ENCODE peak calls at places on chromosomes 16 and 17, in four cellular contexts. One of them, this sample, is unnamed.

GRCh38 chr16:56643080-56643778 is 4.8 kb downstream of the MT1A start:
- DNase-seq in T-helper 17 cell: peak
- DNase-seq in fibroblast of mammary gland: peak
- DNase-seq in NCI-H345: no peak
- DNase-seq in this sample: peak

GRCh38 chr16:57426356-57426755 is 20.8 kb downstream of the CIAPIN1 start:
- DNase-seq in fibroblast of mammary gland: no peak
- DNase-seq in T-helper 17 cell: no peak
- DNase-seq in NCI-H345: no peak
- DNase-seq in this sample: no peak

GRCh38 chr16:49494386-49495150 is 121.0 kb downstream of the C16orf78 start:
- DNase-seq in NCI-H345: no peak
- DNase-seq in fibroblast of mammary gland: no peak
- DNase-seq in T-helper 17 cell: no peak
- DNase-seq in this sample: peak

GRCh38 chr16:87145181-87146176 is 171.7 kb downstream of the C16orf95 start:
- DNase-seq in NCI-H345: no peak
- DNase-seq in T-helper 17 cell: no peak
- DNase-seq in fibroblast of mammary gland: peak
- DNase-seq in this sample: no peak

GRCh38 chr17:13429201-13429600 is 172.5 kb downstream of the HS3ST3A1 start:
- DNase-seq in fibroblast of mammary gland: peak
- DNase-seq in NCI-H345: no peak
- DNase-seq in T-helper 17 cell: no peak
- DNase-seq in this sample: peak

GRCh38 chr17:78396436-78397335 is 18.2 kb downstream of the PGS1 start:
- DNase-seq in fibroblast of mammary gland: peak
- DNase-seq in NCI-H345: no peak
- DNase-seq in T-helper 17 cell: no peak
- DNase-seq in this sample: peak

GRCh38 chr16:77403732-77404131 is 31.1 kb downstream of the ADAMTS18 start:
- DNase-seq in NCI-H345: no peak
- DNase-seq in fibroblast of mammary gland: no peak
- DNase-seq in T-helper 17 cell: no peak
- DNase-seq in this sample: no peak

GRCh38 chr16:77762260-77762659 is 26.1 kb upstream of the VAT1L start:
- DNase-seq in NCI-H345: no peak
- DNase-seq in T-helper 17 cell: no peak
- DNase-seq in fibroblast of mammary gland: no peak
- DNase-seq in this sample: no peak

GRCh38 chr17:30021708-30022317 is 80.4 kb downstream of the EFCAB5 start:
- DNase-seq in fibroblast of mammary gland: peak
- DNase-seq in NCI-H345: peak
- DNase-seq in T-helper 17 cell: no peak
- DNase-seq in this sample: no peak

GRCh38 chr17:27379863-27380533 is 76.2 kb upstream of the KSR1 start:
- DNase-seq in fibroblast of mammary gland: no peak
- DNase-seq in NCI-H345: peak
- DNase-seq in T-helper 17 cell: no peak
- DNase-seq in this sample: peak

GRCh38 chr17:2335726-2336214 is 487 bp downstream of the TSR1 start:
- DNase-seq in fibroblast of mammary gland: no peak
- DNase-seq in NCI-H345: no peak
- DNase-seq in T-helper 17 cell: no peak
- DNase-seq in this sample: no peak

GRCh38 chr17:77810536-77810935 is 148.0 kb upstream of the TNRC6C start:
- DNase-seq in T-helper 17 cell: no peak
- DNase-seq in NCI-H345: peak
- DNase-seq in fibroblast of mammary gland: peak
- DNase-seq in this sample: no peak

GRCh38 chr17:63170795-63171194 is 204.8 kb downstream of the TANC2 start:
- DNase-seq in NCI-H345: no peak
- DNase-seq in fibroblast of mammary gland: peak
- DNase-seq in T-helper 17 cell: no peak
- DNase-seq in this sample: no peak

GRCh38 chr17:28967240-28968135 is 16.2 kb upstream of the PHF12 start:
- DNase-seq in fibroblast of mammary gland: no peak
- DNase-seq in NCI-H345: no peak
- DNase-seq in T-helper 17 cell: no peak
- DNase-seq in this sample: no peak

GRCh38 chr16:58638148-58639036 is 8.8 kb upstream of the CNOT1 start:
- DNase-seq in T-helper 17 cell: no peak
- DNase-seq in NCI-H345: no peak
- DNase-seq in fibroblast of mammary gland: peak
- DNase-seq in this sample: peak

GRCh38 chr17:42548070-42548837 is 4.5 kb upstream of the HSD17B1 start:
- DNase-seq in NCI-H345: peak
- DNase-seq in fibroblast of mammary gland: no peak
- DNase-seq in T-helper 17 cell: peak
- DNase-seq in this sample: peak

GRCh38 chr17:68821860-68822693 is 133.1 kb downstream of the ABCA8 start:
- DNase-seq in T-helper 17 cell: no peak
- DNase-seq in NCI-H345: no peak
- DNase-seq in fibroblast of mammary gland: peak
- DNase-seq in this sample: no peak

GRCh38 chr16:3281222-3281621 is 2.1 kb upstream of the ZNF263 start:
- DNase-seq in T-helper 17 cell: no peak
- DNase-seq in fibroblast of mammary gland: no peak
- DNase-seq in NCI-H345: no peak
- DNase-seq in this sample: no peak

GRCh38 chr16:74570412-74571301 is 36.3 kb downstream of the GLG1 start:
- DNase-seq in fibroblast of mammary gland: no peak
- DNase-seq in NCI-H345: no peak
- DNase-seq in T-helper 17 cell: no peak
- DNase-seq in this sample: no peak

GRCh38 chr16:2071454-2072263 is 23.9 kb downstream of the TSC2 start:
- DNase-seq in NCI-H345: no peak
- DNase-seq in fibroblast of mammary gland: no peak
- DNase-seq in T-helper 17 cell: no peak
- DNase-seq in this sample: peak

GRCh38 chr17:17196776-17197175 is 9.4 kb downstream of the PLD6 start:
- DNase-seq in fibroblast of mammary gland: peak
- DNase-seq in T-helper 17 cell: no peak
- DNase-seq in NCI-H345: no peak
- DNase-seq in this sample: no peak

GRCh38 chr17:33696102-33696501 is 403.0 kb upstream of the ASIC2 start:
- DNase-seq in fibroblast of mammary gland: no peak
- DNase-seq in T-helper 17 cell: no peak
- DNase-seq in NCI-H345: no peak
- DNase-seq in this sample: no peak

GRCh38 chr16:66042341-66042740 is 324.1 kb upstream of the CDH5 start:
- DNase-seq in T-helper 17 cell: no peak
- DNase-seq in fibroblast of mammary gland: no peak
- DNase-seq in NCI-H345: no peak
- DNase-seq in this sample: no peak

GRCh38 chr17:39640493-39641118 is 3.7 kb downstream of the STARD3 start:
- DNase-seq in fibroblast of mammary gland: no peak
- DNase-seq in T-helper 17 cell: no peak
- DNase-seq in NCI-H345: no peak
- DNase-seq in this sample: no peak

GRCh38 chr16:19377864-19378263 is 39.8 kb upstream of the TMC5 start:
- DNase-seq in T-helper 17 cell: no peak
- DNase-seq in NCI-H345: no peak
- DNase-seq in fibroblast of mammary gland: peak
- DNase-seq in this sample: no peak

GRCh38 chr17:3888343-3889171 is 4.3 kb downstream of the CAMKK1 start:
- DNase-seq in NCI-H345: no peak
- DNase-seq in fibroblast of mammary gland: peak
- DNase-seq in T-helper 17 cell: no peak
- DNase-seq in this sample: peak

GRCh38 chr17:27257031-27257357 is 36.9 kb upstream of the WSB1 start:
- DNase-seq in T-helper 17 cell: no peak
- DNase-seq in fibroblast of mammary gland: no peak
- DNase-seq in NCI-H345: no peak
- DNase-seq in this sample: peak

GRCh38 chr16:16113076-16113475 is 110.2 kb downstream of the ABCC6 start:
- DNase-seq in T-helper 17 cell: no peak
- DNase-seq in fibroblast of mammary gland: no peak
- DNase-seq in NCI-H345: no peak
- DNase-seq in this sample: no peak

GRCh38 chr16:68022728-68023537 is at the start of the genes DDX28 and DUS2:
- DNase-seq in fibroblast of mammary gland: peak
- DNase-seq in NCI-H345: peak
- DNase-seq in T-helper 17 cell: peak
- DNase-seq in this sample: peak

GRCh38 chr16:10386517-10387377 is 886 bp downstream of the ATF7IP2 start:
- DNase-seq in NCI-H345: no peak
- DNase-seq in T-helper 17 cell: no peak
- DNase-seq in fibroblast of mammary gland: peak
- DNase-seq in this sample: no peak

GRCh38 chr17:32191306-32191705 is 49.0 kb downstream of the RHOT1 start:
- DNase-seq in T-helper 17 cell: no peak
- DNase-seq in fibroblast of mammary gland: peak
- DNase-seq in NCI-H345: no peak
- DNase-seq in this sample: no peak

GRCh38 chr17:77125432-77125901 is 15.3 kb upstream of the SEC14L1 start:
- DNase-seq in fibroblast of mammary gland: peak
- DNase-seq in NCI-H345: peak
- DNase-seq in T-helper 17 cell: no peak
- DNase-seq in this sample: no peak

GRCh38 chr16:85481738-85482137 is 131.4 kb upstream of the GSE1 start:
- DNase-seq in T-helper 17 cell: no peak
- DNase-seq in NCI-H345: no peak
- DNase-seq in fibroblast of mammary gland: no peak
- DNase-seq in this sample: no peak